ENCODE peak calls at places on chromosomes 13 and 19, in eight cellular contexts. C is AG10803; V is myocyte; U is COR-L47; Z is pancreas; L is stimulated activated CD8-positive, alpha-beta memory T cell treated with anti-CD3 and anti-CD28 coated beads, Interleukin-2, amount 100 ng/mL, for 48 hours; H is BE2C; R is nucleus accumbens. I is an unnamed sample.

GRCh38 chr19:2255982-2256685 is at the start of gene JSRP1:
- DNase-seq in C (no peak), V (peak), U (no peak), Z (no peak), L (no peak), H (peak), R (no peak), I (no peak)

GRCh38 chr19:34066007-34066656 is 106.2 kb upstream of the LSM14A start:
- DNase-seq in C (no peak), V (no peak), U (no peak), Z (no peak), L (no peak), H (no peak), R (no peak), I (no peak)

GRCh38 chr19:48925240-48925843 is 8.2 kb upstream of the DHDH start:
- DNase-seq in C (peak), V (peak), U (no peak), Z (no peak), L (no peak), H (no peak), R (no peak), I (no peak)

GRCh38 chr13:32857689-32858088 is 158.5 kb upstream of the KL start:
- DNase-seq in C (no peak), V (no peak), U (no peak), Z (no peak), L (no peak), H (no peak), R (no peak), I (no peak)

GRCh38 chr19:51192689-51193088 is 32.2 kb upstream of the CD33 start:
- DNase-seq in C (no peak), V (no peak), U (no peak), Z (no peak), L (no peak), H (no peak), R (no peak), I (no peak)

GRCh38 chr13:75691183-75691582 is 55.1 kb downstream of the LMO7 start:
- DNase-seq in C (no peak), V (no peak), U (no peak), Z (no peak), L (no peak), H (no peak), R (no peak), I (no peak)

GRCh38 chr13:24683833-24684599 is 3.8 kb downstream of the ATP12A start:
- DNase-seq in C (peak), V (peak), U (peak), Z (peak), L (peak), H (peak), R (peak), I (peak)

GRCh38 chr13:30884543-30884942 is 21.5 kb upstream of the MEDAG start:
- DNase-seq in C (no peak), V (no peak), U (peak), Z (no peak), L (no peak), H (peak), R (no peak), I (no peak)

GRCh38 chr13:50573046-50573445 is 270.4 kb downstream of the DLEU7 start:
- DNase-seq in C (no peak), V (peak), U (no peak), Z (no peak), L (no peak), H (no peak), R (no peak), I (no peak)

GRCh38 chr19:6271721-6272410 is 7.9 kb downstream of the MLLT1 start:
- DNase-seq in C (peak), V (peak), U (no peak), Z (peak), L (no peak), H (peak), R (peak), I (no peak)

GRCh38 chr13:72163671-72164070 is 296.7 kb upstream of the DACH1 start:
- DNase-seq in C (peak), V (peak), U (no peak), Z (no peak), L (no peak), H (no peak), R (no peak), I (peak)

GRCh38 chr19:47158879-47159509 is 28.4 kb downstream of the SAE1 start:
- DNase-seq in C (peak), V (peak), U (no peak), Z (no peak), L (no peak), H (no peak), R (no peak), I (no peak)

GRCh38 chr13:66506979-66507378 is 723.2 kb downstream of the PCDH9 start:
- DNase-seq in C (no peak), V (peak), U (no peak), Z (no peak), L (no peak), H (no peak), R (no peak), I (no peak)

GRCh38 chr19:16904599-16904998 is 15.8 kb downstream of the F2RL3 start:
- DNase-seq in C (no peak), V (no peak), U (no peak), Z (no peak), L (no peak), H (no peak), R (no peak), I (no peak)

GRCh38 chr13:93116809-93117208 is 109.8 kb upstream of the GPC6 start:
- DNase-seq in C (no peak), V (peak), U (no peak), Z (no peak), L (no peak), H (peak), R (no peak), I (no peak)

GRCh38 chr13:111404746-111405145 is 84.3 kb downstream of the TEX29 start:
- DNase-seq in C (no peak), V (no peak), U (no peak), Z (no peak), L (no peak), H (no peak), R (no peak), I (no peak)

GRCh38 chr13:112132619-112133018 is 65.7 kb downstream of the SOX1 start:
- DNase-seq in C (no peak), V (no peak), U (no peak), Z (no peak), L (no peak), H (no peak), R (no peak), I (no peak)

GRCh38 chr19:37007587-37008220 is 70.5 kb upstream of the ZNF420 start:
- DNase-seq in C (peak), V (no peak), U (peak), Z (peak), L (peak), H (no peak), R (peak), I (peak)